ENCODE peak calls at places on chromosomes 12 and 14, in ten cellular contexts. O is DMS53; V is fibroblast of lung; W is CD4-positive, CD25-positive, alpha-beta regulatory T cell; S is GM12865; J is fibroblast of mammary gland; U is A673; N is HepG2; B is activated CD8-positive, alpha-beta memory T cell treated with anti-CD3 and anti-CD28 coated beads, Interleukin-2, amount 50 U/mL, for 48 hours; Z is NCI-H345. F is an unnamed sample.

GRCh38 chr12:132638541-132639408 is 20.2 kb downstream of the P2RX2 start:
- DNase-seq in O (peak; percentile 71), V (peak; percentile 82), W (no peak), S (no peak), J (peak; percentile 81), U (peak; percentile 61), N (peak; percentile 17), B (no peak), Z (no peak), F (no peak)

GRCh38 chr14:70268760-70269159 is 80.0 kb upstream of the SLC8A3 start:
- DNase-seq in O (peak; percentile 28), V (no peak), W (no peak), S (no peak), J (no peak), U (no peak), N (no peak), B (no peak), Z (peak; percentile 12), F (peak; percentile 68)

GRCh38 chr12:114508529-114509129 is 102.7 kb upstream of the TBX5 start:
- DNase-seq in O (peak; percentile 87), V (peak; percentile 86), W (peak; percentile 53), S (peak; percentile 74), J (peak; percentile 78), U (peak; percentile 70), N (peak; percentile 71), B (peak; percentile 71), Z (peak; percentile 86), F (peak; percentile 34)

GRCh38 chr14:26775765-26776577 is 178.1 kb upstream of the NOVA1 start:
- DNase-seq in O (peak; percentile 43), V (peak; percentile 58), W (no peak), S (no peak), J (peak; percentile 83), U (peak; percentile 90), N (no peak), B (no peak), Z (peak; percentile 5), F (no peak)

GRCh38 chr12:124024263-124024678 is 51.3 kb downstream of the ZNF664 start:
- DNase-seq in O (no peak), V (no peak), W (no peak), S (no peak), J (no peak), U (no peak), N (no peak), B (no peak), Z (no peak), F (no peak)

GRCh38 chr14:69052181-69052601 is 73.1 kb upstream of the ACTN1 start:
- DNase-seq in O (no peak), V (no peak), W (no peak), S (no peak), J (no peak), U (no peak), N (no peak), B (no peak), Z (no peak), F (no peak)

GRCh38 chr12:22164101-22164500 is 118.1 kb downstream of the CMAS start:
- DNase-seq in O (no peak), V (no peak), W (peak; percentile 55), S (no peak), J (no peak), U (no peak), N (no peak), B (no peak), Z (no peak), F (no peak)

GRCh38 chr12:78407722-78408121 is 456.9 kb upstream of the SYT1 start:
- DNase-seq in O (peak; percentile 28), V (no peak), W (no peak), S (peak; percentile 6), J (peak; percentile 15), U (no peak), N (no peak), B (no peak), Z (no peak), F (no peak)

GRCh38 chr14:53879747-53880146 is 76.9 kb downstream of the BMP4 start:
- DNase-seq in O (no peak), V (no peak), W (no peak), S (no peak), J (no peak), U (no peak), N (no peak), B (no peak), Z (no peak), F (no peak)

GRCh38 chr12:40192704-40193255 is 32.0 kb upstream of the LRRK2 start:
- DNase-seq in O (no peak), V (no peak), W (no peak), S (peak; percentile 90), J (no peak), U (peak; percentile 43), N (no peak), B (no peak), Z (no peak), F (no peak)

GRCh38 chr14:72478397-72479025 is 415.4 kb downstream of the DPF3 start:
- DNase-seq in O (no peak), V (no peak), W (no peak), S (no peak), J (no peak), U (no peak), N (no peak), B (no peak), Z (no peak), F (no peak)

GRCh38 chr12:57727758-57728395 is 10.7 kb downstream of the AGAP2 start:
- DNase-seq in O (peak; percentile 74), V (no peak), W (no peak), S (no peak), J (no peak), U (no peak), N (no peak), B (peak; percentile 33), Z (no peak), F (no peak)

GRCh38 chr14:74217672-74218448 is 21.4 kb upstream of the VSX2 start:
- DNase-seq in O (peak; percentile 79), V (peak; percentile 51), W (peak; percentile 64), S (peak; percentile 76), J (peak; percentile 47), U (peak; percentile 81), N (peak; percentile 28), B (peak; percentile 95), Z (peak; percentile 77), F (peak; percentile 58)

GRCh38 chr12:122793685-122794106 is 19.3 kb downstream of the CCDC62 start:
- DNase-seq in O (peak; percentile 78), V (peak; percentile 77), W (peak; percentile 63), S (peak; percentile 70), J (peak; percentile 71), U (peak; percentile 70), N (peak; percentile 34), B (no peak), Z (peak; percentile 53), F (peak; percentile 42)

GRCh38 chr12:53805067-53805466 is 53.3 kb upstream of the CISTR start:
- DNase-seq in O (no peak), V (peak; percentile 56), W (no peak), S (no peak), J (peak; percentile 67), U (no peak), N (no peak), B (no peak), Z (no peak), F (no peak)

GRCh38 chr14:65866422-65866821 is 453.9 kb downstream of the FUT8 start:
- DNase-seq in O (no peak), V (no peak), W (no peak), S (no peak), J (peak; percentile 58), U (no peak), N (no peak), B (no peak), Z (no peak), F (no peak)